ENCODE peak calls at places on chromosome 2, in seven cellular contexts. E, B, G, U, C, Z and S are unnamed samples.

GRCh38 chr2:96345403-96345802 is 9.8 kb downstream of the NCAPH start:
- DNase-seq in E (no peak), B (no peak), G (no peak), U (no peak), C (no peak), Z (no peak), S (no peak)

GRCh38 chr2:100412866-100413265 is 4.6 kb downstream of the CHST10 start:
- DNase-seq in E (no peak), B (no peak), G (no peak), U (no peak), C (no peak), Z (no peak), S (no peak)

GRCh38 chr2:11589316-11589940 is 55.6 kb downstream of the GREB1 start:
- DNase-seq in E (no peak), B (no peak), G (no peak), U (no peak), C (no peak), Z (no peak), S (no peak)

GRCh38 chr2:28956415-28956826 is 24.7 kb upstream of the TOGARAM2 start:
- DNase-seq in E (peak), B (no peak), G (peak), U (no peak), C (no peak), Z (no peak), S (peak)

GRCh38 chr2:25453199-25453903 is 111.6 kb upstream of the DNMT3A start:
- DNase-seq in E (no peak), B (peak), G (peak), U (no peak), C (no peak), Z (peak), S (peak)

GRCh38 chr2:30155202-30155601 is 8.4 kb downstream of the YPEL5 start:
- DNase-seq in E (no peak), B (peak), G (no peak), U (no peak), C (no peak), Z (no peak), S (no peak)

GRCh38 chr2:240981273-240981672 is 17.1 kb upstream of the SNED1 start:
- DNase-seq in E (no peak), B (peak), G (peak), U (no peak), C (no peak), Z (no peak), S (no peak)

GRCh38 chr2:48282281-48282680 is 247.7 kb upstream of the STON1 start:
- DNase-seq in E (no peak), B (no peak), G (no peak), U (no peak), C (no peak), Z (no peak), S (no peak)

GRCh38 chr2:240601061-240601830 is 14.7 kb downstream of the CAPN10 start:
- DNase-seq in E (peak), B (no peak), G (no peak), U (peak), C (no peak), Z (no peak), S (no peak)

GRCh38 chr2:212683346-212683745 is 144.7 kb upstream of the ERBB4 start:
- DNase-seq in E (no peak), B (peak), G (peak), U (no peak), C (no peak), Z (no peak), S (no peak)

GRCh38 chr2:101850991-101851390 is 140.8 kb upstream of the IL1R2 start:
- DNase-seq in E (no peak), B (no peak), G (no peak), U (no peak), C (no peak), Z (no peak), S (no peak)

GRCh38 chr2:217249490-217250451 is 389.9 kb upstream of the TNP1 start:
- DNase-seq in E (no peak), B (no peak), G (no peak), U (no peak), C (no peak), Z (no peak), S (no peak)

GRCh38 chr2:234861841-234862735 is 89.7 kb upstream of the SH3BP4 start:
- DNase-seq in E (no peak), B (no peak), G (peak), U (no peak), C (no peak), Z (no peak), S (no peak)

GRCh38 chr2:115364078-115364477 is 921.6 kb downstream of the DPP10 start:
- DNase-seq in E (no peak), B (no peak), G (no peak), U (no peak), C (no peak), Z (no peak), S (no peak)

GRCh38 chr2:240990726-240991377 is 7.6 kb upstream of the SNED1 start:
- DNase-seq in E (no peak), B (no peak), G (no peak), U (peak), C (peak), Z (no peak), S (no peak)

GRCh38 chr2:227482638-227483340 is 10.8 kb downstream of the AGFG1 start:
- DNase-seq in E (no peak), B (no peak), G (peak), U (no peak), C (no peak), Z (no peak), S (peak)

GRCh38 chr2:112031916-112032582 is 23.0 kb upstream of the TMEM87B start:
- DNase-seq in E (no peak), B (no peak), G (peak), U (no peak), C (no peak), Z (no peak), S (no peak)

GRCh38 chr2:193818801-193819499 is 1624.2 kb upstream of the TMEFF2 start:
- DNase-seq in E (no peak), B (no peak), G (peak), U (no peak), C (no peak), Z (no peak), S (no peak)

GRCh38 chr2:26532301-26533250 is 54.7 kb upstream of the OTOF start:
- DNase-seq in E (peak), B (no peak), G (no peak), U (peak), C (no peak), Z (no peak), S (no peak)

GRCh38 chr2:3493610-3493997 is 25.7 kb downstream of the ADI1 start:
- DNase-seq in E (no peak), B (peak), G (peak), U (no peak), C (no peak), Z (no peak), S (peak)

GRCh38 chr2:176093145-176093888 is 796 bp downstream of the HOXD13 start:
- DNase-seq in E (no peak), B (no peak), G (no peak), U (no peak), C (no peak), Z (no peak), S (no peak)

GRCh38 chr2:5530022-5530696 is 162.0 kb upstream of the SOX11 start:
- DNase-seq in E (no peak), B (no peak), G (no peak), U (no peak), C (no peak), Z (no peak), S (no peak)

GRCh38 chr2:39631715-39632114 is 34.0 kb upstream of the TMEM178A start:
- DNase-seq in E (no peak), B (peak), G (peak), U (no peak), C (no peak), Z (peak), S (no peak)

GRCh38 chr2:69300650-69301049 is 86.4 kb downstream of the GFPT1 start:
- DNase-seq in E (no peak), B (no peak), G (peak), U (no peak), C (no peak), Z (no peak), S (no peak)

GRCh38 chr2:149799296-149799695 is 211.7 kb upstream of the MMADHC start:
- DNase-seq in E (no peak), B (peak), G (peak), U (no peak), C (no peak), Z (no peak), S (peak)

GRCh38 chr2:176130153-176130916 is 830 bp downstream of the HOXD8 start:
- DNase-seq in E (no peak), B (peak), G (peak), U (peak), C (no peak), Z (no peak), S (no peak)

GRCh38 chr2:241666627-241667400 is 19.8 kb downstream of the DTYMK start:
- DNase-seq in E (no peak), B (peak), G (no peak), U (no peak), C (no peak), Z (no peak), S (no peak)

GRCh38 chr2:32832821-32833220 is 113.9 kb upstream of the LTBP1 start:
- DNase-seq in E (no peak), B (peak), G (peak), U (no peak), C (no peak), Z (no peak), S (no peak)

GRCh38 chr2:111667542-111668273 is 216.3 kb downstream of the ANAPC1 start:
- DNase-seq in E (no peak), B (peak), G (peak), U (no peak), C (no peak), Z (peak), S (no peak)

GRCh38 chr2:233343171-233343705 is 11.1 kb upstream of the DGKD start:
- DNase-seq in E (no peak), B (no peak), G (no peak), U (no peak), C (no peak), Z (no peak), S (no peak)

GRCh38 chr2:47299555-47299954 is 103.4 kb upstream of the MSH2 start:
- DNase-seq in E (no peak), B (peak), G (peak), U (peak), C (peak), Z (peak), S (no peak)

GRCh38 chr2:15160602-15161001 is 400.5 kb downstream of the NBAS start:
- DNase-seq in E (no peak), B (no peak), G (no peak), U (no peak), C (no peak), Z (no peak), S (no peak)

GRCh38 chr2:231670892-231671616 is 37.3 kb upstream of the PTMA start:
- DNase-seq in E (no peak), B (no peak), G (no peak), U (no peak), C (no peak), Z (no peak), S (no peak)

GRCh38 chr2:23649819-23650218 is 264.8 kb downstream of the KLHL29 start:
- DNase-seq in E (no peak), B (peak), G (peak), U (no peak), C (no peak), Z (no peak), S (no peak)

GRCh38 chr2:105795575-105795934 is 50.8 kb downstream of the NCK2 start:
- DNase-seq in E (no peak), B (no peak), G (no peak), U (no peak), C (no peak), Z (no peak), S (no peak)

GRCh38 chr2:142742301-142743214 is 134.9 kb upstream of the KYNU start:
- DNase-seq in E (no peak), B (peak), G (peak), U (no peak), C (no peak), Z (no peak), S (no peak)

GRCh38 chr2:156005999-156006712 is 326.4 kb downstream of the NR4A2 start:
- DNase-seq in E (no peak), B (no peak), G (peak), U (peak), C (no peak), Z (no peak), S (no peak)

GRCh38 chr2:216424305-216424704 is 12.0 kb downstream of the SMARCAL1 start:
- DNase-seq in E (no peak), B (no peak), G (peak), U (no peak), C (no peak), Z (no peak), S (no peak)

DNA sequence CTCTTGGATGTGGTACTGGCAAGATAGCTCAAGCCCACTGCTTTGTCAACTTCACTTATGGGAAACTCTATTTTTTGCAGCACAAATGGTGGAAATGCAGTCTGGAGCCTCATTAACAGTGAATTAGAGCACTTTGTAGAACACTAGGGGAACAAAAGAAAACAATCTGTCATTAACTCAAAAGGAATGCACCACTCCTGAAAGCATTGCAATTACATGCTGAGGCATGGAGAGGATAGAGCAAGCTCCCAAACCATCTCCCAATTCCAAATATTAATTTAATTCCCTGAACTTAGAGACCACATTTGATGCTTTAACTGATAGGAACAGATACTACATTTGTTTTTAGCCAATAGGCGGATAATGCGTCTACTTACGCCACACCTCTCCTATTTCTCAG is 32.8 kb upstream of the TANC1 start:
- DNase-seq in E (no peak), B (no peak), G (no peak), U (no peak), C (no peak), Z (no peak), S (no peak)
- TF ChIP-seq CTCF in E (no peak), B (no peak), G (no peak), U (no peak), C (no peak), Z (no peak), S (no peak)

GRCh38 chr2:12987246-12987645 is 270.5 kb downstream of the TRIB2 start:
- DNase-seq in E (no peak), B (no peak), G (no peak), U (no peak), C (no peak), Z (no peak), S (no peak)

GRCh38 chr2:12988279-12988678 is 271.5 kb downstream of the TRIB2 start:
- DNase-seq in E (no peak), B (no peak), G (no peak), U (no peak), C (no peak), Z (no peak), S (no peak)

DNA sequence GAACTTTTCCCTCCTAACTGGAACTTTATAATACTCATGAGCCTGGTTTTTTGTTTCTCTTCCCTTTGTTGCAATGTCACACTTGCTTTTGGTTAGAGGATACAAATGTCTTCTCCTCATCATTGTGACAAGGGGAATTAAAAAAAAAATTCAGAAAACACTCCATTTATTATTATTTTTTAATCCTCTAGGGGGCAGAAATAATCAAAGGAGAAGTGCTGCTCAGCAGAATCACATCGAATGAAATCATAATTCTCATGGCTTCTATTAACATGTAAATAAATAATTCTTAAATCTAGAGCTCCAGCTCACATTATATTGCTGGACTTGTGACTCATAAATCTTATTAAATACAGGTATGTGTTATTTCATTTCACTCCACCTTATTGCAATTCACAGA is 273.8 kb downstream of the TRIB2 start:
- DNase-seq in E (no peak), B (no peak), G (peak), U (no peak), C (no peak), Z (no peak), S (no peak)
- TF ChIP-seq CTCF in E (no peak), B (no peak), G (peak), U (peak), C (no peak), Z (peak), S (no peak)

GRCh38 chr2:71250945-71251344 is 24.0 kb upstream of the PAIP2B start:
- DNase-seq in E (no peak), B (no peak), G (no peak), U (no peak), C (no peak), Z (no peak), S (no peak)
- TF ChIP-seq CTCF in E (no peak), B (no peak), G (no peak), U (no peak), C (no peak), Z (no peak), S (no peak)

GRCh38 chr2:221570321-221571107 is 1.6 kb downstream of the EPHA4 start:
- DNase-seq in E (no peak), B (peak), G (peak), U (no peak), C (no peak), Z (no peak), S (no peak)
- TF ChIP-seq CTCF in E (no peak), B (no peak), G (no peak), U (no peak), C (no peak), Z (peak), S (no peak)

GRCh38 chr2:7468448-7468828 is 551.2 kb downstream of the RNF144A start:
- DNase-seq in E (no peak), B (no peak), G (no peak), U (no peak), C (no peak), Z (no peak), S (no peak)

GRCh38 chr2:7468955-7469354 is 551.7 kb downstream of the RNF144A start:
- DNase-seq in E (no peak), B (no peak), G (no peak), U (no peak), C (no peak), Z (no peak), S (no peak)

GRCh38 chr2:7467782-7468447 is 550.7 kb downstream of the RNF144A start:
- DNase-seq in E (no peak), B (no peak), G (no peak), U (no peak), C (no peak), Z (no peak), S (no peak)

GRCh38 chr2:7473135-7473771 is 556.0 kb downstream of the RNF144A start:
- DNase-seq in E (no peak), B (no peak), G (no peak), U (no peak), C (no peak), Z (no peak), S (no peak)

DNA sequence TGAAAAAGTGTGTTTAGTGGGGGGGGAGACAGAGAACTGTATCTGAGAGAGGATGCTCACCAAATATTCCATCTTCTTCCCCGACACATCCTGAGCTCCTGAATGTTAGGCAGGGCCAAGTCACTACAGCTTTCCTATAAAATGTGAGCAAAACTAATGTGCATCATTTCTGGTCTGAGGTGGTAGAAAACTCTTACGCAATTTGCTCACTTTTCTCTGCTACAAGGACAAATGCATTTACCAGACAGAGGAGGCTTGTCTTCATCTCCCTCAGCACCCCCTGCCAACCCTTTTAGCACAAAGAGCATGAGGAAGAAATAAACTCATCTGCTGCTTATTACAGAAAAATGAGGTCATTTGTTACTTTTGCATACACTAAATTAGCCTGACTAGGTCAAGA is 554.0 kb downstream of the RNF144A start:
- DNase-seq in E (no peak), B (no peak), G (no peak), U (no peak), C (no peak), Z (no peak), S (no peak)
- TF ChIP-seq CTCF in E (no peak), B (no peak), G (no peak), U (no peak), C (no peak), Z (no peak), S (no peak)